ENCODE peak calls at places on chromosomes 5 and 9, in nine cellular contexts. W, S, T, V, B, Y, C, N and M are unnamed samples. For H3K27me3, the result is how much of the 10 kb centered on the place peaks cover.

GRCh38 chr5:142810891-142811290 is 40.7 kb downstream of the ARHGAP26 start:
- DNase-seq in W (no peak), S (no peak), T (no peak), V (no peak), B (no peak), Y (no peak), C (no peak), N (no peak), M (no peak)

GRCh38 chr9:9893837-9894236 is 719.0 kb downstream of the PTPRD start:
- DNase-seq in W (no peak), S (no peak), T (no peak), V (no peak), B (no peak), Y (no peak), C (no peak), N (no peak), M (no peak)

GRCh38 chr5:172284275-172284971 is 859 bp upstream of the UBTD2 start:
- DNase-seq in W (no peak), S (no peak), T (no peak), V (no peak), B (no peak), Y (no peak), C (no peak), N (peak), M (no peak)

GRCh38 chr9:77647659-77648457 is at the start of gene GNA14:
- DNase-seq in W (no peak), S (no peak), T (peak), V (no peak), B (no peak), Y (no peak), C (no peak), N (no peak), M (peak)

GRCh38 chr5:137649228-137649890 is 86.5 kb downstream of the KLHL3 start:
- DNase-seq in W (no peak), S (no peak), T (no peak), V (no peak), B (no peak), Y (no peak), C (no peak), N (no peak), M (no peak)

GRCh38 chr9:112445196-112445595 is 41.4 kb upstream of the KIAA1958 start:
- DNase-seq in W (no peak), S (no peak), T (no peak), V (no peak), B (no peak), Y (no peak), C (no peak), N (no peak), M (no peak)

GRCh38 chr5:59317023-59317771 is 576.3 kb downstream of the PDE4D start:
- DNase-seq in W (no peak), S (no peak), T (no peak), V (peak), B (no peak), Y (no peak), C (no peak), N (no peak), M (peak)

GRCh38 chr9:129886226-129887174 is 51.2 kb downstream of the USP20 start:
- DNase-seq in W (no peak), S (no peak), T (no peak), V (no peak), B (no peak), Y (no peak), C (no peak), N (no peak), M (peak)

GRCh38 chr5:26121343-26121742 is 917.0 kb downstream of the CDH9 start:
- DNase-seq in W (no peak), S (no peak), T (no peak), V (no peak), B (peak), Y (no peak), C (no peak), N (no peak), M (no peak)

GRCh38 chr5:122311400-122311887 is 593 bp upstream of the SNCAIP start:
- DNase-seq in W (no peak), S (no peak), T (peak), V (no peak), B (no peak), Y (no peak), C (no peak), N (no peak), M (no peak)

GRCh38 chr5:7418276-7418675 is 22.3 kb downstream of the ADCY2 start:
- DNase-seq in W (no peak), S (no peak), T (no peak), V (no peak), B (no peak), Y (no peak), C (no peak), N (no peak), M (no peak)

GRCh38 chr9:123073441-123073840 is 40.0 kb downstream of the GPR21 start:
- DNase-seq in W (no peak), S (no peak), T (no peak), V (no peak), B (no peak), Y (no peak), C (no peak), N (no peak), M (no peak)

GRCh38 chr5:75935572-75935971 is 147.6 kb upstream of the SV2C start:
- DNase-seq in W (no peak), S (no peak), T (no peak), V (no peak), B (no peak), Y (no peak), C (no peak), N (no peak), M (no peak)

GRCh38 chr5:93189707-93190120 is 391.3 kb downstream of the NR2F1-AS1 start:
- DNase-seq in W (no peak), S (peak), T (no peak), V (no peak), B (peak), Y (no peak), C (no peak), N (no peak), M (no peak)

GRCh38 chr9:87195306-87195705 is 248.0 kb upstream of the GAS1 start:
- DNase-seq in W (no peak), S (no peak), T (no peak), V (no peak), B (no peak), Y (no peak), C (no peak), N (no peak), M (no peak)

GRCh38 chr5:149405550-149406202 is 26.6 kb upstream of the IL17B start:
- DNase-seq in W (no peak), S (no peak), T (peak), V (no peak), B (no peak), Y (no peak), C (peak), N (no peak), M (no peak)

GRCh38 chr5:1881273-1881586 is 1.5 kb downstream of the IRX4 start:
- DNase-seq in W (no peak), S (peak), T (no peak), V (no peak), B (no peak), Y (no peak), C (no peak), N (no peak), M (no peak)

GRCh38 chr5:173487296-173487695 is 129.2 kb downstream of the BOD1 start:
- DNase-seq in W (no peak), S (no peak), T (no peak), V (no peak), B (no peak), Y (no peak), C (no peak), N (no peak), M (no peak)

GRCh38 chr9:128987800-128988199 is 40.3 kb downstream of the NUP188 start:
- DNase-seq in W (no peak), S (no peak), T (no peak), V (no peak), B (no peak), Y (no peak), C (no peak), N (no peak), M (no peak)

GRCh38 chr5:153991168-153991567 is 47.5 kb downstream of the FAM114A2 start:
- DNase-seq in W (no peak), S (no peak), T (no peak), V (no peak), B (no peak), Y (no peak), C (no peak), N (no peak), M (no peak)

GRCh38 chr5:176397736-176398420 is 9.3 kb downstream of the HIGD2A start:
- DNase-seq in W (no peak), S (no peak), T (peak), V (no peak), B (no peak), Y (no peak), C (no peak), N (no peak), M (no peak)

GRCh38 chr5:126777257-126777973 is 479 bp downstream of the LMNB1 start:
- DNase-seq in W (peak), S (no peak), T (peak), V (peak), B (peak), Y (no peak), C (peak), N (peak), M (peak)

GRCh38 chr9:91840882-91841281 is 109.1 kb downstream of the ROR2 start:
- DNase-seq in W (no peak), S (no peak), T (no peak), V (no peak), B (no peak), Y (peak), C (no peak), N (no peak), M (no peak)

GRCh38 chr5:170408189-170408588 is 19.0 kb upstream of the KCNMB1 start:
- DNase-seq in W (no peak), S (no peak), T (no peak), V (no peak), B (no peak), Y (no peak), C (no peak), N (no peak), M (no peak)

GRCh38 chr9:80605129-80605528 is 1033.4 kb downstream of the TLE4 start:
- DNase-seq in W (no peak), S (no peak), T (no peak), V (no peak), B (peak), Y (no peak), C (no peak), N (no peak), M (no peak)

GRCh38 chr5:104088876-104089778 is 526.5 kb upstream of the NUDT12 start:
- DNase-seq in W (no peak), S (peak), T (no peak), V (no peak), B (peak), Y (no peak), C (no peak), N (no peak), M (no peak)

GRCh38 chr9:137716694-137717287 is 98.0 kb downstream of the EHMT1 start:
- DNase-seq in W (no peak), S (no peak), T (no peak), V (no peak), B (no peak), Y (no peak), C (no peak), N (no peak), M (no peak)

GRCh38 chr9:130186839-130187522 is 14.8 kb downstream of the NCS1 start:
- DNase-seq in W (peak), S (peak), T (peak), V (no peak), B (peak), Y (no peak), C (peak), N (no peak), M (peak)

GRCh38 chr5:83036991-83037390 is 40.2 kb downstream of the TMEM167A start:
- DNase-seq in W (no peak), S (no peak), T (no peak), V (no peak), B (no peak), Y (no peak), C (no peak), N (no peak), M (no peak)

GRCh38 chr5:158224200-158224599 is 365.3 kb upstream of the CLINT1 start:
- DNase-seq in W (no peak), S (no peak), T (no peak), V (no peak), B (no peak), Y (no peak), C (no peak), N (no peak), M (no peak)

GRCh38 chr5:139138790-139139189 is 59.4 kb downstream of the SIL1 start:
- DNase-seq in W (peak), S (peak), T (no peak), V (peak), B (peak), Y (no peak), C (no peak), N (no peak), M (no peak)

GRCh38 chr9:72478993-72479392 is 42.4 kb upstream of the TMC1 start:
- DNase-seq in W (no peak), S (no peak), T (no peak), V (no peak), B (no peak), Y (no peak), C (no peak), N (no peak), M (no peak)

GRCh38 chr9:72476100-72476499 is 45.3 kb upstream of the TMC1 start:
- DNase-seq in W (peak), S (no peak), T (no peak), V (no peak), B (no peak), Y (no peak), C (no peak), N (no peak), M (no peak)

GRCh38 chr9:72477862-72478564 is 43.4 kb upstream of the TMC1 start:
- DNase-seq in W (peak), S (peak), T (no peak), V (peak), B (peak), Y (no peak), C (no peak), N (no peak), M (peak)

GRCh38 chr9:72476617-72477375 is 44.6 kb upstream of the TMC1 start:
- DNase-seq in W (peak), S (peak), T (no peak), V (peak), B (peak), Y (no peak), C (peak), N (no peak), M (peak)

DNA sequence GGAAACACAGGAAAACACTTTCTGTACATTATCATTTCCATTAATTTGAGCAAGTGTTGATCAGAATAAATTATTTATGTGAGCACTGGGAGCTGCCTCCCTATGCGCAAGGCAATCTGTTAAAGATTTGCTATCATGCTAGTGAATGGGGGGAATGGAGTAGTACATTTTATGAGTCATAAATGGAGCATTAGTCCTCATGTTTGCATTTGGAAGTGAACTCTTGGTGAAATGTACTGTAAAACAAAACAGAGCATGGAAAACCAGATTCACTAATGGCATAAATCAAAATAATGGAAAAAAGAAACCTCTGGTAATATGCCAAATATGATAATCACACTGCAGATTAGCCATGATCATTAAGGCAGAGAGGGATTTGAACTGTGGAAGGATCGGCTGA is 40.5 kb upstream of the TMC1 start:
- DNase-seq in W (no peak), S (no peak), T (no peak), V (no peak), B (peak), Y (no peak), C (no peak), N (no peak), M (no peak)
- TF ChIP-seq POLR2A in W (no peak), S (no peak), T (no peak), V (no peak), B (no peak), Y (no peak), C (no peak), N (no peak), M (no peak)

DNA sequence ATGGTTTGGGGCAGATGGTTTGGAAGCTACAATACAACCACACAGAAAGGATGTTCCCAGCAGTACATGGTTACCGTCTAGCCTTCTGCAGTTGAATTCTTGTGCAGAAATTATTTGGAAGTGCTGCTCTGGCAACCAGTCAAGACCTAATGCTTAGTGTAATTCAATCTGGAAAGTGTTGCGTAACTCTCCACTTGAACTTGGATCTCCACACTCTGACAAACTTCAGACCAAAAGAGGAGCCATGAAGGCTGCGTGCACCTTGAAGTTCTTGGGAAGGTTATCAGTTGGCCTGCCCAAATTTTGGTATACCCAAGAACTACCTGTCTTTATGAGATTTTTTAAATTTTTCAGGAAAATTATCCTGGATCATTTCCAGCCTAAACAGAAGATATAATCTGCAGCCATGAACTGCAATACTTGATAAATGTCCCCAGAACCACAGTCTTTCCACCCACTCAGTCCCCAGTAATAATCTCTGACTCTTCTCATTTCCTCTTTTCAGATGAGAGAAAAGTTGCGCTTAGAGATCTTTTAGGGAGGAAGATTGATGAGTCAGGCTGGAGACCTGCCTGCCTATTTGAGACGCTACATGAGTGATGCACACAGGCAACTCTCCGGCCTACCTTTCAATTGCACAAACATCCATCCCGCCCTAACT is 159.9 kb downstream of the FANCC start:
- DNase-seq in W (no peak), S (no peak), T (no peak), V (peak), B (peak), Y (no peak), C (peak), N (no peak), M (peak)
- TF ChIP-seq POLR2AphosphoS5 in W (peak), S (no peak), T (peak), V (peak), B (no peak), Y (no peak), C (no peak), N (no peak), M (peak)

DNA sequence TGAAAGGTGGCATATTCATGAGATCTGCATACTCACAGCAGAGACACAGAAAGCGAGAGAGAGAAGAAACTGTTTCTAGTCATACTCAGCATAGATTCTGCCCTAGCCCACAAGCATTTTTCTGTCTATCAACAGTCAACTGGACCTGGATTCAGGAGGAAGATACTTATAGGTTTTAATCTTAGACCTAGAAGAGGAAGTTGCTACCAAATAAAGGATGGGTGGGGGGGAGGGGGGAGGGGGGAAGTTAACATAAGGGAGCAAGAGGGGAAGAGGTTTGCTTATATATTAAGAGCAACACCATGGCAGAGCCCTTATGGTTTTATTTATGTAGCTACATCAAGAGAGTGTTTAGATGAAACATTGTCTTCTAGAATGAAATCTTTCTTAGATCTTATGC is 192.8 kb upstream of the NR4A3 start:
- DNase-seq in W (no peak), S (no peak), T (no peak), V (no peak), B (no peak), Y (no peak), C (no peak), N (no peak), M (no peak)
- H3K27me3 ChIP-seq in W (under half), S (under half), T (under half), V (under half), B (under half), Y (under half), C (under half), N (under half), M (under half)

GRCh38 chr9:37486616-37487544 is 1.1 kb downstream of the POLR1E start:
- DNase-seq in W (no peak), S (no peak), T (no peak), V (no peak), B (no peak), Y (no peak), C (peak), N (no peak), M (peak)
- TF ChIP-seq POLR2A in W (no peak), S (no peak), T (no peak), V (no peak), B (no peak), Y (no peak), C (no peak), N (no peak), M (no peak)